ENCODE peak calls at places on chromosomes 4 and X, in eight cellular contexts. One of them, this sample, is unnamed.

GRCh38 chr4:53801373-53801772 is 210.1 kb upstream of the LNX1 start:
- DNase-seq in sigmoid colon: no peak
- DNase-seq in body of pancreas: no peak
- DNase-seq in stomach: no peak
- DNase-seq in spleen: no peak
- DNase-seq in IMR-90: no peak
- DNase-seq in prostate gland: no peak
- DNase-seq in heart left ventricle: no peak
- DNase-seq in this sample: no peak

GRCh38 chr4:159151701-159152100 is 48.8 kb downstream of the RAPGEF2 start:
- DNase-seq in sigmoid colon: no peak
- DNase-seq in body of pancreas: no peak
- DNase-seq in stomach: no peak
- DNase-seq in spleen: no peak
- DNase-seq in IMR-90: no peak
- DNase-seq in prostate gland: no peak
- DNase-seq in heart left ventricle: no peak
- DNase-seq in this sample: no peak

GRCh38 chr4:8182858-8183725 is 16.0 kb upstream of the SH3TC1 start:
- DNase-seq in sigmoid colon: peak; percentile 78
- DNase-seq in body of pancreas: peak; percentile 68
- DNase-seq in stomach: peak; percentile 89
- DNase-seq in spleen: peak; percentile 86
- DNase-seq in IMR-90: peak; percentile 70
- DNase-seq in prostate gland: peak; percentile 94
- DNase-seq in heart left ventricle: peak; percentile 90
- DNase-seq in this sample: peak; percentile 82

GRCh38 chr4:184392321-184392720 is 82.0 kb downstream of the IRF2 start:
- DNase-seq in sigmoid colon: no peak
- DNase-seq in body of pancreas: no peak
- DNase-seq in stomach: no peak
- DNase-seq in spleen: no peak
- DNase-seq in IMR-90: no peak
- DNase-seq in prostate gland: no peak
- DNase-seq in heart left ventricle: no peak
- DNase-seq in this sample: no peak

GRCh38 chr4:6942238-6942800 is 32.7 kb downstream of the TBC1D14 start:
- DNase-seq in sigmoid colon: no peak
- DNase-seq in body of pancreas: no peak
- DNase-seq in stomach: no peak
- DNase-seq in spleen: peak; percentile 78
- DNase-seq in IMR-90: peak; percentile 98
- DNase-seq in prostate gland: no peak
- DNase-seq in heart left ventricle: no peak
- DNase-seq in this sample: no peak

GRCh38 chrX:147174596-147174995 is 360.1 kb upstream of the CXorf51A start:
- DNase-seq in sigmoid colon: no peak
- DNase-seq in body of pancreas: no peak
- DNase-seq in stomach: no peak
- DNase-seq in spleen: no peak
- DNase-seq in IMR-90: no peak
- DNase-seq in prostate gland: no peak
- DNase-seq in heart left ventricle: no peak
- DNase-seq in this sample: peak; percentile 48

GRCh38 chr4:33171873-33172550 is 2451.8 kb downstream of the PCDH7 start:
- DNase-seq in sigmoid colon: no peak
- DNase-seq in body of pancreas: no peak
- DNase-seq in stomach: no peak
- DNase-seq in spleen: no peak
- DNase-seq in IMR-90: no peak
- DNase-seq in prostate gland: no peak
- DNase-seq in heart left ventricle: no peak
- DNase-seq in this sample: no peak

GRCh38 chr4:174369968-174370367 is 86.3 kb downstream of the CEP44 start:
- DNase-seq in sigmoid colon: no peak
- DNase-seq in body of pancreas: no peak
- DNase-seq in stomach: no peak
- DNase-seq in spleen: no peak
- DNase-seq in IMR-90: no peak
- DNase-seq in prostate gland: no peak
- DNase-seq in heart left ventricle: no peak
- DNase-seq in this sample: no peak

GRCh38 chrX:52424658-52425057 is 55.8 kb downstream of the XAGE2 start:
- DNase-seq in sigmoid colon: no peak
- DNase-seq in body of pancreas: no peak
- DNase-seq in stomach: no peak
- DNase-seq in spleen: no peak
- DNase-seq in IMR-90: peak; percentile 72
- DNase-seq in prostate gland: no peak
- DNase-seq in heart left ventricle: no peak
- DNase-seq in this sample: no peak

GRCh38 chr4:173013232-173013932 is 155.2 kb upstream of the GALNT7 start:
- DNase-seq in sigmoid colon: no peak
- DNase-seq in body of pancreas: peak; percentile 46
- DNase-seq in stomach: peak; percentile 49
- DNase-seq in spleen: no peak
- DNase-seq in IMR-90: peak; percentile 48
- DNase-seq in prostate gland: peak; percentile 32
- DNase-seq in heart left ventricle: no peak
- DNase-seq in this sample: peak; percentile 76

GRCh38 chrX:121146059-121146628 is 98.7 kb downstream of the GLUD2 start:
- DNase-seq in sigmoid colon: no peak
- DNase-seq in body of pancreas: no peak
- DNase-seq in stomach: no peak
- DNase-seq in spleen: no peak
- DNase-seq in IMR-90: no peak
- DNase-seq in prostate gland: no peak
- DNase-seq in heart left ventricle: no peak
- DNase-seq in this sample: no peak

GRCh38 chr4:38223801-38224236 is 263.6 kb downstream of the PTTG2 start:
- DNase-seq in sigmoid colon: no peak
- DNase-seq in body of pancreas: no peak
- DNase-seq in stomach: peak; percentile 49
- DNase-seq in spleen: no peak
- DNase-seq in IMR-90: no peak
- DNase-seq in prostate gland: no peak
- DNase-seq in heart left ventricle: no peak
- DNase-seq in this sample: no peak

GRCh38 chrX:66015906-66016689 is 23.8 kb downstream of the VSIG4 start:
- DNase-seq in sigmoid colon: no peak
- DNase-seq in body of pancreas: no peak
- DNase-seq in stomach: no peak
- DNase-seq in spleen: no peak
- DNase-seq in IMR-90: no peak
- DNase-seq in prostate gland: no peak
- DNase-seq in heart left ventricle: no peak
- DNase-seq in this sample: no peak

GRCh38 chr4:69731826-69732225 is 28.6 kb downstream of the SULT1B1 start:
- DNase-seq in sigmoid colon: no peak
- DNase-seq in body of pancreas: no peak
- DNase-seq in stomach: no peak
- DNase-seq in spleen: no peak
- DNase-seq in IMR-90: no peak
- DNase-seq in prostate gland: no peak
- DNase-seq in heart left ventricle: no peak
- DNase-seq in this sample: no peak

GRCh38 chr4:11456441-11456840 is 27.7 kb upstream of the HS3ST1 start:
- DNase-seq in sigmoid colon: no peak
- DNase-seq in body of pancreas: no peak
- DNase-seq in stomach: no peak
- DNase-seq in spleen: no peak
- DNase-seq in IMR-90: no peak
- DNase-seq in prostate gland: no peak
- DNase-seq in heart left ventricle: no peak
- DNase-seq in this sample: no peak

GRCh38 chrX:13835825-13836224 is 18.9 kb upstream of the GPM6B start:
- DNase-seq in sigmoid colon: no peak
- DNase-seq in body of pancreas: no peak
- DNase-seq in stomach: no peak
- DNase-seq in spleen: no peak
- DNase-seq in IMR-90: no peak
- DNase-seq in prostate gland: no peak
- DNase-seq in heart left ventricle: no peak
- DNase-seq in this sample: no peak

GRCh38 chrX:70755850-70756249 is 152.7 kb downstream of the TEX11 start:
- DNase-seq in sigmoid colon: no peak
- DNase-seq in body of pancreas: no peak
- DNase-seq in stomach: no peak
- DNase-seq in spleen: peak; percentile 73
- DNase-seq in IMR-90: no peak
- DNase-seq in prostate gland: no peak
- DNase-seq in heart left ventricle: no peak
- DNase-seq in this sample: no peak

GRCh38 chr4:73811841-73812240 is 24.6 kb upstream of the CXCL6 start:
- DNase-seq in sigmoid colon: no peak
- DNase-seq in body of pancreas: no peak
- DNase-seq in stomach: no peak
- DNase-seq in spleen: no peak
- DNase-seq in IMR-90: no peak
- DNase-seq in prostate gland: no peak
- DNase-seq in heart left ventricle: no peak
- DNase-seq in this sample: no peak

GRCh38 chr4:123673971-123674370 is 277.4 kb downstream of the SPRY1 start:
- DNase-seq in sigmoid colon: no peak
- DNase-seq in body of pancreas: no peak
- DNase-seq in stomach: no peak
- DNase-seq in spleen: no peak
- DNase-seq in IMR-90: peak; percentile 48
- DNase-seq in prostate gland: no peak
- DNase-seq in heart left ventricle: no peak
- DNase-seq in this sample: no peak

GRCh38 chr4:103011378-103012025 is 8.0 kb downstream of the SLC9B1 start:
- DNase-seq in sigmoid colon: no peak
- DNase-seq in body of pancreas: peak; percentile 93
- DNase-seq in stomach: peak; percentile 75
- DNase-seq in spleen: no peak
- DNase-seq in IMR-90: peak; percentile 48
- DNase-seq in prostate gland: no peak
- DNase-seq in heart left ventricle: no peak
- DNase-seq in this sample: peak; percentile 48

GRCh38 chr4:127634181-127634580 is 1.4 kb downstream of the INTU start:
- DNase-seq in sigmoid colon: no peak
- DNase-seq in body of pancreas: no peak
- DNase-seq in stomach: no peak
- DNase-seq in spleen: no peak
- DNase-seq in IMR-90: peak; percentile 92
- DNase-seq in prostate gland: no peak
- DNase-seq in heart left ventricle: no peak
- DNase-seq in this sample: no peak

GRCh38 chr4:8682725-8683124 is 90.2 kb downstream of the CPZ start:
- DNase-seq in sigmoid colon: peak; percentile 46
- DNase-seq in body of pancreas: no peak
- DNase-seq in stomach: no peak
- DNase-seq in spleen: no peak
- DNase-seq in IMR-90: no peak
- DNase-seq in prostate gland: no peak
- DNase-seq in heart left ventricle: no peak
- DNase-seq in this sample: no peak

GRCh38 chr4:95381843-95382580 is 166.8 kb downstream of the UNC5C start:
- DNase-seq in sigmoid colon: no peak
- DNase-seq in body of pancreas: no peak
- DNase-seq in stomach: no peak
- DNase-seq in spleen: no peak
- DNase-seq in IMR-90: no peak
- DNase-seq in prostate gland: no peak
- DNase-seq in heart left ventricle: no peak
- DNase-seq in this sample: no peak

GRCh38 chr4:139053909-139054308 is 38.3 kb downstream of the NOCT start:
- DNase-seq in sigmoid colon: no peak
- DNase-seq in body of pancreas: no peak
- DNase-seq in stomach: no peak
- DNase-seq in spleen: no peak
- DNase-seq in IMR-90: no peak
- DNase-seq in prostate gland: no peak
- DNase-seq in heart left ventricle: no peak
- DNase-seq in this sample: no peak
- H3K4me1 ChIP-seq in sigmoid colon: peaks cover 37% of the 10 kb centered on the region
- H3K4me1 ChIP-seq in body of pancreas: peaks cover 10% of the 10 kb centered on the region
- H3K4me1 ChIP-seq in stomach: no peaks in the 10 kb centered on the region
- H3K4me1 ChIP-seq in spleen: peaks cover 19% of the 10 kb centered on the region
- H3K4me1 ChIP-seq in IMR-90: peaks cover 6% of the 10 kb centered on the region
- H3K4me1 ChIP-seq in prostate gland: no peaks in the 10 kb centered on the region
- H3K4me1 ChIP-seq in heart left ventricle: peaks cover 7% of the 10 kb centered on the region
- H3K4me1 ChIP-seq in this sample: no peaks in the 10 kb centered on the region

DNA sequence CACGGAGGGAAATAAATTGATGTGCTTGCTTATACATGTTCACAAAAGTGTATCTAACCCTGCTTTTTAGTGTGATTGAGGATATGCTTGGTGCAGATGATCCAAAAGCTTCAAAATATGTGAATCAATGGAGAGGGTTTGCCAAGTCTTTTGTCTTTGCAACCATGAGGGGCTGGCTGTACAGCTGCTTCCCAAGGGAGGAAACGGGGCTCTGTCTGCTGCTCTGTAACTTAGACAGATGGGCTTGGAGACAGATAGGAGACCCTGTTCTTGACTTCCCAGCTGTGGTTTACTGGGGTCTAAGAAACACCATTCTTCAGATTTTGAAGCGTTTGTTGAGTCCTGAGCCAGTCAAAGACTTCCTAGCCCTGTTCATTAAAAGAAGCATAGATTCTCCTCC is 152.3 kb downstream of the DCLK2 start:
- DNase-seq in sigmoid colon: no peak
- DNase-seq in body of pancreas: no peak
- DNase-seq in stomach: no peak
- DNase-seq in spleen: no peak
- DNase-seq in IMR-90: no peak
- DNase-seq in prostate gland: no peak
- DNase-seq in heart left ventricle: no peak
- DNase-seq in this sample: no peak
- H3K27ac ChIP-seq in sigmoid colon: no peak overlapping the region
- H3K27ac ChIP-seq in body of pancreas: no peak overlapping the region
- H3K27ac ChIP-seq in stomach: no peak overlapping the region
- H3K27ac ChIP-seq in spleen: no peak overlapping the region
- H3K27ac ChIP-seq in IMR-90: peak overlapping the region; percentile 75
- H3K27ac ChIP-seq in prostate gland: no peak overlapping the region
- H3K27ac ChIP-seq in heart left ventricle: no peak overlapping the region
- H3K27ac ChIP-seq in this sample: no peak overlapping the region

GRCh38 chr4:113452868-113453620 is 308.5 kb downstream of the CAMK2D start:
- DNase-seq in sigmoid colon: no peak
- DNase-seq in body of pancreas: no peak
- DNase-seq in stomach: no peak
- DNase-seq in spleen: no peak
- DNase-seq in IMR-90: peak; percentile 79
- DNase-seq in prostate gland: no peak
- DNase-seq in heart left ventricle: no peak
- DNase-seq in this sample: no peak
- TF ChIP-seq POLR2A in sigmoid colon: no peak
- TF ChIP-seq POLR2A in body of pancreas: no peak
- TF ChIP-seq POLR2A in stomach: no peak
- TF ChIP-seq POLR2A in spleen: no peak
- TF ChIP-seq POLR2A in IMR-90: no peak
- TF ChIP-seq POLR2A in prostate gland: no peak
- TF ChIP-seq POLR2A in heart left ventricle: no peak
- TF ChIP-seq POLR2A in this sample: no peak

DNA sequence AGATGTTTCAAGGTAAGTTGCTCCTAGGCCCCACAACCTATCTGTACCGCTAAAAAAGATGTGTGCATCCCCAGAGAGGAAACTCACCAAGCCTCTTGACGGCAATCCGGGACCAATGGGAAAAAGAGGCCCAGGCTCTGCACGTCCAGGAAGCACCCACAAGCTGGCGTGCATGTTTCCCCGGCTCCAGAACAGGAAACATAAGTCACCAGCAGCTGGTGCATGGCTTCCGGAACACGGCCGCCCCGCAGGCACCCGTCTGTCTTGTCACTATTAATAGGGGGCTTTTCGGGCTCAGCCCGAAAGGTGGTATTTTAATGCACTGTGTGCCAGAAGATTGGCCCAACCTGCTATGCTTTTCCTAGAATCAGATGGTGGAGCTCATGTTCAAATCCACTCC is 22.2 kb downstream of the CRMP1 start:
- DNase-seq in sigmoid colon: no peak
- DNase-seq in body of pancreas: no peak
- DNase-seq in stomach: no peak
- DNase-seq in spleen: peak; percentile 37
- DNase-seq in IMR-90: no peak
- DNase-seq in prostate gland: no peak
- DNase-seq in heart left ventricle: no peak
- DNase-seq in this sample: no peak
- H3K4me1 ChIP-seq in sigmoid colon: no peaks in the 10 kb centered on the region
- H3K4me1 ChIP-seq in body of pancreas: no peaks in the 10 kb centered on the region
- H3K4me1 ChIP-seq in stomach: no peaks in the 10 kb centered on the region
- H3K4me1 ChIP-seq in spleen: no peaks in the 10 kb centered on the region
- H3K4me1 ChIP-seq in IMR-90: no peaks in the 10 kb centered on the region
- H3K4me1 ChIP-seq in prostate gland: no peaks in the 10 kb centered on the region
- H3K4me1 ChIP-seq in heart left ventricle: no peaks in the 10 kb centered on the region
- H3K4me1 ChIP-seq in this sample: no peaks in the 10 kb centered on the region